ENCODE peak calls at places on chromosomes 5 and 9, in nine cellular contexts. F, W, R, P, A, Y, V, X and B are unnamed samples.

GRCh38 chr5:13477118-13477737 is 467.3 kb downstream of the DNAH5 start:
- DNase-seq in F (no peak), W (no peak), R (no peak), P (no peak), A (no peak), Y (no peak), V (no peak), X (no peak), B (no peak)

GRCh38 chr9:33473216-33473615 is 508 bp downstream of the NOL6 start:
- DNase-seq in F (no peak), W (no peak), R (no peak), P (no peak), A (no peak), Y (peak; percentile 13), V (no peak), X (no peak), B (peak; percentile 41)

GRCh38 chr5:16709691-16710420 is 93.1 kb upstream of the RETREG1 start:
- DNase-seq in F (no peak), W (no peak), R (no peak), P (no peak), A (no peak), Y (no peak), V (no peak), X (no peak), B (no peak)

GRCh38 chr5:66987949-66988838 is 208.4 kb downstream of the CD180 start:
- DNase-seq in F (no peak), W (no peak), R (peak; percentile 40), P (no peak), A (no peak), Y (no peak), V (no peak), X (no peak), B (no peak)

GRCh38 chr5:61620660-61621650 is 288.9 kb downstream of the ZSWIM6 start:
- DNase-seq in F (no peak), W (no peak), R (peak; percentile 86), P (peak; percentile 38), A (no peak), Y (peak; percentile 63), V (no peak), X (no peak), B (no peak)

GRCh38 chr9:110065527-110065926 is 142.4 kb downstream of the C9orf152 start:
- DNase-seq in F (no peak), W (no peak), R (no peak), P (peak; percentile 45), A (no peak), Y (no peak), V (no peak), X (no peak), B (no peak)

GRCh38 chr5:167232675-167233074 is 1058.8 kb upstream of the WWC1 start:
- DNase-seq in F (no peak), W (no peak), R (no peak), P (no peak), A (no peak), Y (no peak), V (no peak), X (no peak), B (no peak)

GRCh38 chr5:135007305-135007704 is 26.7 kb downstream of the PITX1 start:
- DNase-seq in F (no peak), W (no peak), R (no peak), P (no peak), A (no peak), Y (no peak), V (no peak), X (no peak), B (no peak)

GRCh38 chr5:176575066-176575465 is 25.9 kb downstream of the CDHR2 start:
- DNase-seq in F (no peak), W (no peak), R (no peak), P (no peak), A (no peak), Y (no peak), V (no peak), X (no peak), B (no peak)

GRCh38 chr9:106717686-106718085 is 145.3 kb upstream of the ZNF462 start:
- DNase-seq in F (peak; percentile 31), W (no peak), R (peak; percentile 27), P (peak; percentile 33), A (no peak), Y (no peak), V (no peak), X (no peak), B (no peak)

GRCh38 chr9:104232781-104233341 is 138.8 kb downstream of the SMC2 start:
- DNase-seq in F (no peak), W (no peak), R (no peak), P (no peak), A (no peak), Y (no peak), V (no peak), X (no peak), B (no peak)

GRCh38 chr9:124868511-124869465 is 6.9 kb downstream of the ARPC5L start:
- DNase-seq in F (peak; percentile 85), W (peak; percentile 84), R (peak; percentile 84), P (peak; percentile 87), A (peak; percentile 91), Y (peak; percentile 90), V (peak; percentile 95), X (peak; percentile 91), B (peak; percentile 93)

GRCh38 chr5:150159741-150160179 is 4.1 kb upstream of the PDGFRB start:
- DNase-seq in F (peak; percentile 41), W (no peak), R (no peak), P (peak; percentile 34), A (no peak), Y (no peak), V (no peak), X (peak; percentile 87), B (no peak)

GRCh38 chr9:125997510-125997823 is 250.3 kb downstream of the PBX3 start:
- DNase-seq in F (no peak), W (no peak), R (no peak), P (no peak), A (no peak), Y (no peak), V (no peak), X (no peak), B (no peak)

GRCh38 chr9:135565141-135565628 is 3.6 kb downstream of the PAEP start:
- DNase-seq in F (no peak), W (no peak), R (no peak), P (no peak), A (no peak), Y (peak; percentile 16), V (no peak), X (no peak), B (no peak)

DNA sequence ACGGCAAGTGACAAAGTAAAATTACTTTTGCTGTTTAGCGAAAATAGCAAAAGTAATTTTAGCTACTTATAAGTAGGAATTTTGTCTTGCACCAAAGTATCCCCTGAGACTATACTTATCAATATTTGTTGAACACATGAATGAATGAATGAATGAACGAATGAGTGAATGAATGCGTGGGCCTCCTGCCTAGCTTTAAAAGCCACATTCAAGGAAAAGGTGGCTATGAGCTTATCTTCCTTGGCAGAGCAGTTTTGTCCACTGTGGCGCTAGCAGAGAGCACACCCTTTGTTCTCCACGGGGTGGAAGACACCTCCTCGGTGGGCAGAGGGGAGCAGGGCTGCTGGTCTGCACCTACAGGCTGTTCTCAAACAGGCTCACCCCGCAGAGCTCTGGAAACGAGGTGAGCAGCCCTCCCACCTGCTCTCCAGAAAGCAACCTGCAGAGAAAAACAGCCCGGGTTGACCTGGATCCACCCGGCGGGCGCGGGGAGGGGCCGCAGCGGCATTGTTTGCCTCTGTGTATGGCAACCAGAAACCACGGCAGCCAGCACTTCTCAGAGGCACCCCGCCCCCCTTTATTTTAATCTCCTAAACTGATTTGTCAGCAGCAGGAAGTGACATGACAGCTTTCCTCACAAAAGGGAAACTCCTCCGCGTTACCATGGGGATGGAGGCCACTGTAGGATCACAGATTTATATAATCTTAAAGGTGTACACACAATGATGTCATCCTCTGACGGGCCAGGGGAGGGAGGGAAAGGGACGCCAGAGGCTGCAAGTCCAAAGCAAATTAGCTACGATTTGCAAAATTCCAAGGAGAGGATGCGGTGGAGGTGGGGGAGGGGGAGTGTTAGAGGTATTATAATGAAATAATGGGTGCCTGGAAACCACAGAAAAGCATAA is 5.9 kb downstream of the DUSP1 start:
- DNase-seq in F (peak; percentile 99), W (peak; percentile 99), R (peak; percentile 100), P (peak; percentile 100), A (peak; percentile 95), Y (peak; percentile 96), V (peak; percentile 90), X (peak; percentile 96), B (peak; percentile 99)
- TF ChIP-seq POLR2A in F (peak; percentile 46), W (no peak), R (no peak), P (peak; percentile 83), A (peak; percentile 59), Y (no peak), V (no peak), X (peak; percentile 61), B (no peak)

GRCh38 chr5:160359816-160360215 is 10.6 kb downstream of the C1QTNF2 start:
- DNase-seq in F (no peak), W (no peak), R (no peak), P (no peak), A (peak; percentile 41), Y (peak; percentile 50), V (no peak), X (no peak), B (no peak)
- TF ChIP-seq POLR2A in F (no peak), W (no peak), R (no peak), P (no peak), A (no peak), Y (no peak), V (no peak), X (no peak), B (no peak)

DNA sequence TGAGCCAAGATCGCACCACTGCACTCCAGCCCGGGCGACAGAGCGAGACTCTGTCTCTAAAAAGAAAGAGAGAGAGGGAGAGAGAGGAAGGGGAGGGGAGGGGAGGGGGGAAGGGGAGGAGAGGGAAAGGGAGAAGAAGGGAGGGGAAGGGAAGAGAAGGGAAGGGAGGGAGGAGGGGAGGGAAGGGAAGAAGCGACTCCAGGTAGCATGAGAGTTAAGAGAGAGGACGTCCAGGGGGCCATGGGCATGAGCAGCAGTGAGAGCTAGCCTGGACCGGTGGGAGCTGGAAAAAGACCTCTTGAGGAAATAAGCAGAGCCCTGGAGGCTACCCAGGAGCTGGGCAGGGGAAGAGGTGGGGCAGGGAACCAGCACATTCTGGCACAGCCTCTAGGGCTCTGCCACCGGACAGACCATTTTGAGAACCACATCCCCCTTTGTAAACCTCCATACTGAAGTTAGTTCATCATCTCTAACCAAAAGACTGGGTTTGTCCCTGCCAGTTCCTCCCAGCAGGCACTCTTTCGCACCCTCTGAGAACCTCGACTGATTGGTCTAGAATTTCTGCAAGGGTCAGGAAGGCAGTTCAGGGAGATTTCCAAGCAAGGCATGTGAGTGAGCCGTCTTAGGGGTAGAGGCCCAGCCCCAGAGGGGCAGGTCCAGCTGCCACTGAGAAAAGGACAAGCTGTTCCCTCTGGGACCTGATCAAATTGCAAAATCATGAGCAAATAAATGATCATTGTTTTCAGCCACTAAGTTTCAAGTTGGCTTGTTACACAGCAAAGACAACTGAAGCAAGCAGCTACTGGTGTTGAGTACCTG is 11.7 kb downstream of the NAIF1 start:
- DNase-seq in F (peak; percentile 74), W (peak; percentile 54), R (no peak), P (peak; percentile 89), A (peak; percentile 51), Y (peak; percentile 73), V (no peak), X (peak; percentile 41), B (no peak)
- TF ChIP-seq POLR2A in F (no peak), W (no peak), R (no peak), P (peak; percentile 56), A (no peak), Y (no peak), V (no peak), X (no peak), B (no peak)

GRCh38 chr9:133347985-133348762 is at the start of the genes MED22 and RPL7A:
- DNase-seq in F (peak; percentile 97), W (peak; percentile 94), R (peak; percentile 96), P (peak; percentile 97), A (peak; percentile 95), Y (peak; percentile 94), V (peak; percentile 89), X (peak; percentile 95), B (peak; percentile 90)
- TF ChIP-seq POLR2A in F (peak; percentile 92), W (peak; percentile 70), R (peak; percentile 99), P (peak; percentile 97), A (peak; percentile 95), Y (no peak), V (peak; percentile 100), X (peak; percentile 91), B (peak; percentile 82)